ENCODE peak calls at places on chromosomes 4 and X, in four cellular contexts. D is hepatocyte, R is right atrium auricular region, J is cardiac muscle cell. S is an unnamed sample. For H3K27me3, the result is how much of the 10 kb centered on the place peaks cover.

GRCh38 chr4:40255722-40256281 is 59.0 kb downstream of the RHOH start:
- DNase-seq in D (peak), J (no peak), R (no peak), S (peak)

GRCh38 chr4:128663325-128663724 is 146.2 kb upstream of the JADE1 start:
- DNase-seq in R (no peak), J (no peak), D (no peak), S (no peak)

GRCh38 chr4:187606581-187606980 is 389.0 kb upstream of the ZFP42 start:
- DNase-seq in J (peak), R (no peak), D (peak), S (peak)

GRCh38 chr4:187993827-187994226 is 1.7 kb upstream of the ZFP42 start:
- DNase-seq in J (peak), D (peak), R (no peak), S (no peak)

GRCh38 chrX:55161581-55161980 is 58.6 kb upstream of the PAGE5 start:
- DNase-seq in J (no peak), R (no peak), D (no peak), S (peak)

GRCh38 chr4:161829631-161830030 is 334.2 kb downstream of the FSTL5 start:
- DNase-seq in D (no peak), R (no peak), J (no peak), S (no peak)

GRCh38 chrX:130975947-130976346 is 72.9 kb upstream of the ENOX2 start:
- DNase-seq in J (peak), R (no peak), D (peak), S (no peak)

GRCh38 chr4:156889616-156890594 is 81.7 kb downstream of the PDGFC start:
- DNase-seq in D (no peak), R (peak), J (no peak), S (no peak)

GRCh38 chr4:177023951-177024350 is 231.2 kb upstream of the VEGFC start:
- DNase-seq in D (no peak), J (no peak), R (no peak), S (peak)

GRCh38 chr4:132557660-132558059 is 591.4 kb upstream of the PCDH10 start:
- DNase-seq in J (peak), R (no peak), D (peak), S (peak)

GRCh38 chr4:68342139-68342538 is 7.8 kb downstream of the YTHDC1 start:
- DNase-seq in R (no peak), D (peak), J (no peak), S (peak)

GRCh38 chr4:110033994-110034393 is 121.3 kb downstream of the EGF start:
- DNase-seq in D (no peak), J (no peak), R (no peak), S (no peak)

GRCh38 chr4:88765729-88766128 is 68.1 kb upstream of the NAP1L5 start:
- DNase-seq in D (no peak), J (no peak), R (peak), S (peak)

GRCh38 chrX:129759576-129760061 is 20.1 kb upstream of the SASH3 start:
- DNase-seq in D (no peak), R (no peak), J (no peak), S (no peak)

GRCh38 chrX:115367455-115367854 is 77.9 kb downstream of the LUZP4 start:
- DNase-seq in R (no peak), J (no peak), D (no peak), S (peak)

GRCh38 chr4:129446074-129446473 is 350.1 kb downstream of the C4orf33 start:
- DNase-seq in D (no peak), J (no peak), R (no peak), S (no peak)

GRCh38 chr4:112771-113170 is 11.5 kb upstream of the ZNF718 start:
- DNase-seq in R (no peak), J (no peak), D (peak), S (no peak)

GRCh38 chr4:77393981-77394380 is 211.6 kb upstream of the CXCL13 start:
- DNase-seq in D (no peak), R (no peak), J (no peak), S (no peak)
- H3K27me3 ChIP-seq in D (under half), R (under half), J (under half), S (under half)

GRCh38 chr4:6250235-6250983 is 19.2 kb upstream of the WFS1 start:
- DNase-seq in D (peak), R (no peak), J (peak), S (peak)
- H3K27ac ChIP-seq in D (no peak), R (no peak), J (no peak), S (no peak)

DNA sequence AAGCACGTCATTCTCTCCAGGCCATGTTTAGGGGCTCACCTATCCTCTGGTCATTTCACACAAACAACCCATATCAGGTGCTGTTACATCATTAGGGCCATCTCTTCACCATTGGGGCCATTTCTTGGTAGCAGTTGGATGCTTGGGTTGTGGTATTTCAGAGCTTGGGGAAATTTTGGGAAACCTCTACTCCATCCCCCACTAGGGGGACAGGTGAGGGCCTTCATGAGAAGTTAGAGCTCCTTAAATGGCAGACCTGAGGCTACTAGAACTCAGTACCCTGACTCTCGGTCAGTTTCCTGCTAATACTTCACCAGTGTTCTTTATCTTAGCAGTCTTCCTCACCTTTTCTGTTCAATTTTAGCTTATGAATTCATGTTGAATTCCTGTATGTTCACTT is 50.2 kb downstream of the ZNF827 start:
- DNase-seq in R (no peak), D (no peak), J (no peak), S (no peak)
- TF ChIP-seq CTCF in R (peak), D (no peak), J (no peak), S (peak)

GRCh38 chr4:174210354-174210753 is 73.1 kb downstream of the FBXO8 start:
- DNase-seq in R (no peak), D (no peak), J (no peak), S (no peak)
- H3K27me3 ChIP-seq in R (under half), D (half or more), J (half or more), S (half or more)

DNA sequence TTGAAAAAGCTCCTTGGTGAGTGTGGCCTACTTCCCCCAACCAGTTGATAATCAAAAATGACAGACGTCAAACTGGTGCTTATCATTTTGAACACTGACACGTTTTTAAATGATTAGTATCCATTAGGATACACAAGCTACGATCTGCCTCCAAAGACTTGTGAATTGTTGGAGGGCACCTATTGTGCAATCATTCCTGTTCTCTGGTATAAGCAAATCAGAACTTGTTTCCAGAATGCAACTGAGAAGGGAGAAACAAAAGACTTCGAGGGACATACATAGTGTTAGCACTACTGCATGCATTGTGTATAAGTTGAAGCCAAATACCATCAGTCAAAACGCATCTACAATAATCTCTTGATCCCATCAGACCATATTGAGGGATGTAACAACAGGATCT is 11.6 kb downstream of the NPY2R start:
- DNase-seq in D (no peak), R (no peak), J (no peak), S (peak)
- H3K27ac ChIP-seq in D (no peak), R (no peak), J (no peak), S (no peak)